ENCODE peak calls at places on chromosomes 16 and 17, in five cellular contexts. P is AG10803, N is cardiac fibroblast, G is IMR-90, E is HCT116. M is an unnamed sample.

GRCh38 chr16:27328937-27329336 is 15.2 kb downstream of the IL4R start:
- DNase-seq in E (no peak), P (no peak), N (no peak), G (no peak), M (no peak)

GRCh38 chr16:76956394-76956793 is 234.6 kb upstream of the MON1B start:
- DNase-seq in P (no peak), G (no peak), N (peak), E (no peak), M (no peak)

GRCh38 chr17:32870027-32870670 is 6.8 kb downstream of the MYO1D start:
- DNase-seq in G (no peak), E (no peak), P (peak), N (peak), M (peak)

GRCh38 chr17:17675925-17676534 is 5.2 kb upstream of the RAI1 start:
- DNase-seq in G (peak), E (peak), P (no peak), N (no peak), M (peak)

GRCh38 chr17:75163074-75163473 is 8.8 kb upstream of the JPT1 start:
- DNase-seq in E (no peak), N (no peak), G (no peak), P (no peak), M (no peak)

GRCh38 chr17:81566461-81567126 is 14.4 kb upstream of the FAAP100 start:
- DNase-seq in N (peak), P (peak), E (peak), G (peak), M (peak)

GRCh38 chr17:57939797-57940196 is 15.4 kb downstream of the CUEDC1 start:
- DNase-seq in G (no peak), P (no peak), N (no peak), E (no peak), M (no peak)

GRCh38 chr16:67260426-67261063 is 11.8 kb downstream of the SLC9A5 start:
- DNase-seq in P (peak), G (peak), N (peak), E (no peak), M (peak)

GRCh38 chr16:57994778-57995177 is 5.7 kb downstream of the ZNF319 start:
- DNase-seq in N (peak), P (peak), E (peak), G (peak), M (peak)

GRCh38 chr16:68866933-68867332 is 23.6 kb downstream of the TANGO6 start:
- DNase-seq in N (no peak), P (no peak), E (no peak), G (no peak), M (no peak)

GRCh38 chr16:177981-178676 is 1.6 kb downstream of the HBA1 start:
- DNase-seq in E (no peak), N (no peak), G (no peak), P (no peak), M (no peak)

GRCh38 chr16:179431-179830 is 828 bp upstream of the HBQ1 start:
- DNase-seq in E (no peak), N (no peak), P (no peak), G (no peak), M (no peak)

GRCh38 chr16:181668-182021 is 1.4 kb downstream of the HBQ1 start:
- DNase-seq in E (no peak), P (peak), N (peak), G (no peak), M (peak)

GRCh38 chr16:180921-181667 is 835 bp downstream of the HBQ1 start:
- DNase-seq in E (peak), N (peak), P (peak), G (peak), M (peak)

DNA sequence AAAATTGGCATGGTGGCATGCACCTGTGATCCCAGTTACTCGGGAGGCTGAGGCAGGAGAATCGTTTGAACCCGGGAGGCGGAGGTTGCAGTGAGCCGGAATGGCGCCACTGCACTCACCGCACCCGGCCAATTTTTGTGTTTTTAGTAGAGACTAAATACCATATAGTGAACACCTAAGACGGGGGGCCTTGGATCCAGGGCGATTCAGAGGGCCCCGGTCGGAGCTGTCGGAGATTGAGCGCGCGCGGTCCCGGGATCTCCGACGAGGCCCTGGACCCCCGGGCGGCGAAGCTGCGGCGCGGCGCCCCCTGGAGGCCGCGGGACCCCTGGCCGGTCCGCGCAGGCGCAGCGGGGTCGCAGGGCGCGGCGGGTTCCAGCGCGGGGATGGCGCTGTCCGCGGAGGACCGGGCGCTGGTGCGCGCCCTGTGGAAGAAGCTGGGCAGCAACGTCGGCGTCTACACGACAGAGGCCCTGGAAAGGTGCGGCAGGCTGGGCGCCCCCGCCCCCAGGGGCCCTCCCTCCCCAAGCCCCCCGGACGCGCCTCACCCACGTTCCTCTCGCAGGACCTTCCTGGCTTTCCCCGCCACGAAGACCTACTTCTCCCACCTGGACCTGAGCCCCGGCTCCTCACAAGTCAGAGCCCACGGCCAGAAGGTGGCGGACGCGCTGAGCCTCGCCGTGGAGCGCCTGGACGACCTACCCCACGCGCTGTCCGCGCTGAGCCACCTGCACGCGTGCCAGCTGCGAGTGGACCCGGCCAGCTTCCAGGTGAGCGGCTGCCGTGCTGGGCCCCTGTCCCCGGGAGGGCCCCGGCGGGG is at the start of gene HBQ1:
- DNase-seq in G (no peak), E (no peak), P (no peak), N (peak), M (no peak)
- TF ChIP-seq CTCF in G (peak), E (no peak), P (peak), N (no peak), M (no peak)

GRCh38 chr16:84869464-84869863 is 49.7 kb downstream of the CRISPLD2 start:
- DNase-seq in G (no peak), P (no peak), E (no peak), N (no peak), M (no peak)

GRCh38 chr16:84868829-84869457 is 49.2 kb downstream of the CRISPLD2 start:
- DNase-seq in N (no peak), E (no peak), P (no peak), G (no peak), M (no peak)

GRCh38 chr16:84868328-84868727 is 48.5 kb downstream of the CRISPLD2 start:
- DNase-seq in E (no peak), P (no peak), N (no peak), G (no peak), M (no peak)

GRCh38 chr16:84864266-84864955 is 44.6 kb downstream of the CRISPLD2 start:
- DNase-seq in P (no peak), E (no peak), G (no peak), N (no peak), M (no peak)

DNA sequence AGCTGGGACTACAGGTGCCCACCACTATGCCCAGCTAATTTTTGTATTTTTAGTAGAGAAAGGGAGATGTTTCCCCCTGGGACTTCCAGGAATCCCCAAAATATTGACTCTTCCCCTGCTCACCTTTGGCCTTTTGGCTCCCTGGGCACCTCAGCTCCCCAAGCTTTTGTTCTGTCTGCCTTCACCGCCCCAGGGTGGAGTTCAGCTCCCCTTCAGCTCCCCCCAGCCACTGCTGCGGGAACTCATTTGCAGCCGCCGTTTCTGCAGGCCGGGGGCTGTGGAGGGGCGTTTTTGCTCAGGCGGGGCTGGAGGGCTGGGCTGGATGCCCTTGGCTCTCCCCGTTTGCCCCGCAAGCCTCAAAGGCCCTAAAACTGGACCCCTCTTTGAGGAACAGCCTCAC is 47.9 kb downstream of the CRISPLD2 start:
- DNase-seq in G (no peak), E (no peak), N (no peak), P (no peak), M (no peak)
- H3K4me3 ChIP-seq in G (no peak), E (no peak), N (no peak), P (no peak), M (no peak)

GRCh38 chr16:65959978-65960377 is 406.5 kb upstream of the CDH5 start:
- DNase-seq in G (no peak), N (no peak), P (peak), E (no peak), M (no peak)

GRCh38 chr16:65965632-65966031 is 400.9 kb upstream of the CDH5 start:
- DNase-seq in G (no peak), N (no peak), P (no peak), E (no peak), M (no peak)

GRCh38 chr16:65967376-65967775 is 399.1 kb upstream of the CDH5 start:
- DNase-seq in G (peak), N (no peak), E (no peak), P (peak), M (peak)

GRCh38 chr16:65961491-65962143 is 404.9 kb upstream of the CDH5 start:
- DNase-seq in P (peak), N (no peak), E (no peak), G (peak), M (no peak)

GRCh38 chr16:65964752-65965151 is 401.7 kb upstream of the CDH5 start:
- DNase-seq in G (no peak), E (no peak), N (no peak), P (no peak), M (no peak)
- TF ChIP-seq CTCF in G (no peak), E (peak), N (no peak), P (no peak), M (no peak)

GRCh38 chr17:49468827-49469385 is 26.2 kb upstream of the NGFR start:
- DNase-seq in P (peak), G (no peak), N (peak), E (no peak), M (peak)

GRCh38 chr17:49469831-49470568 is 25.1 kb upstream of the NGFR start:
- DNase-seq in G (no peak), E (no peak), N (no peak), P (no peak), M (peak)

GRCh38 chr17:49465352-49465751 is 29.7 kb upstream of the NGFR start:
- DNase-seq in P (no peak), E (no peak), N (no peak), G (no peak), M (no peak)

GRCh38 chr17:49464049-49464448 is 31.0 kb upstream of the NGFR start:
- DNase-seq in G (no peak), N (no peak), P (no peak), E (no peak), M (no peak)

GRCh38 chr17:49467175-49467574 is 27.9 kb upstream of the NGFR start:
- DNase-seq in N (no peak), E (no peak), P (no peak), G (no peak), M (no peak)
- H3K4me3 ChIP-seq in N (no peak), E (no peak), P (no peak), G (no peak), M (no peak)

GRCh38 chr17:44968225-44969143 is at the start of gene C1QL1:
- DNase-seq in N (peak), E (peak), P (peak), G (peak), M (peak)
- TF ChIP-seq CTCF in N (peak), E (no peak), P (peak), G (no peak), M (no peak)

GRCh38 chr16:86930663-86931062 is 352.3 kb downstream of the FOXL1 start:
- DNase-seq in N (no peak), E (no peak), P (no peak), G (no peak), M (no peak)
- H3K4me3 ChIP-seq in N (no peak), E (no peak), P (no peak), G (no peak), M (no peak)

DNA sequence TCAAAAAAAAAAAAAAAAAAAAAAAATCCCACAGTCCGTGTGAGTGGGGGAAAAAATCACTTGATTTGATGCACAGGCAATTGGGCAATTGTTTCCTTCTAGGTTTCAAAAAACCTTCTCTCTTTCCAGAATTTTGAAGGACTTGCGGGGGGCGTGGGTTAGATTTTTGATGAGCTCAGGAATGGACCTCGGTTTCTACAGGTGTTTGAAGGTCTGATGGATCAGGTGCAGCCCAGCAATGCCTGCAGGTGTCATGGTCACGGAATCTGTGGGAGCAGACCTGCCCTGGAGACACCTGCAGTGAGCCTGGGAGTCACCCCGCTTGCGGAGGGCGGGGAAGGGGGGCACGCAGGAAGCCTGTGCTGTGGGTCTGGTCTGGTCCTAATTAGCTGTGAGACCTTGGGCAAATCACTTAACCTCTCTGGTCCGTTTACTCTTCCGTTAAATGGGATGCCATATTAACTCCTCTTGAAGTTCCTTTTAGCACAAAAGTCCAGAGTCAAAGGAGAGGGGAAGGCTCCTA is 174.2 kb downstream of the IRF8 start:
- DNase-seq in N (no peak), E (no peak), P (no peak), G (no peak), M (no peak)
- TF ChIP-seq CTCF in N (no peak), E (no peak), P (no peak), G (no peak), M (no peak)

M was measured in fibroblast of mammary gland.